ENCODE peak calls at places on chromosomes 1 and 21, in five cellular contexts. W is NCI-H2081 treated with DMSO at 0.1 percent for 48 hours, Z is hepatocyte, Q is suprapubic skin, M is A172. Y is an unnamed sample.

GRCh38 chr1:196381544-196381943 is 226.7 kb downstream of the KCNT2 start:
- DNase-seq in W (no peak), M (no peak), Q (no peak), Z (no peak), Y (no peak)

GRCh38 chr1:43947061-43947889 is 525 bp downstream of the IPO13 start:
- DNase-seq in Z (no peak), M (no peak), W (no peak), Q (no peak), Y (no peak)

GRCh38 chr21:43932005-43932404 is 67.0 kb downstream of the AGPAT3 start:
- DNase-seq in W (no peak), M (no peak), Q (no peak), Z (no peak), Y (no peak)

GRCh38 chr1:7250176-7250575 is 464.9 kb downstream of the CAMTA1 start:
- DNase-seq in Q (no peak), W (no peak), Z (no peak), M (peak; percentile 9), Y (no peak)

GRCh38 chr1:39048745-39049370 is 22.7 kb downstream of the NDUFS5 start:
- DNase-seq in W (no peak), M (no peak), Q (no peak), Z (no peak), Y (no peak)

GRCh38 chr1:247407180-247407616 is 8.8 kb upstream of the NLRP3 start:
- DNase-seq in M (peak; percentile 56), Q (no peak), Z (no peak), W (no peak), Y (no peak)

GRCh38 chr1:171434717-171435346 is 50.5 kb upstream of the PRRC2C start:
- DNase-seq in M (peak; percentile 92), Z (peak; percentile 27), Q (peak; percentile 68), W (no peak), Y (no peak)

GRCh38 chr1:243849089-243850012 is 692 bp downstream of the AKT3 start:
- DNase-seq in W (no peak), Z (peak; percentile 58), M (peak; percentile 71), Q (peak; percentile 80), Y (peak; percentile 56)

GRCh38 chr1:60911980-60912692 is 170.2 kb upstream of the NFIA start:
- DNase-seq in W (no peak), M (no peak), Z (no peak), Q (no peak), Y (no peak)

GRCh38 chr1:238898856-238899255 is 487.5 kb upstream of the CHRM3 start:
- DNase-seq in M (no peak), W (no peak), Z (no peak), Q (no peak), Y (peak; percentile 5)

GRCh38 chr1:170290971-170291370 is 145.2 kb downstream of the NTMT2 start:
- DNase-seq in M (no peak), Q (no peak), Z (no peak), W (no peak), Y (no peak)

GRCh38 chr1:94090761-94091160 is 30.2 kb downstream of the ABCA4 start:
- DNase-seq in W (no peak), M (no peak), Z (no peak), Q (peak; percentile 7), Y (no peak)

Y was measured in prostate gland.